ENCODE peak calls at places on chromosomes 7 and 10, in four cellular contexts. M, E, K and C are unnamed samples.

GRCh38 chr7:98165827-98166667 is 45.2 kb upstream of the BHLHA15 start:
- DNase-seq in M (peak), E (no peak), K (peak), C (peak)

GRCh38 chr10:126844406-126844805 is 60.8 kb upstream of the DOCK1 start:
- DNase-seq in M (no peak), E (no peak), K (peak), C (no peak)

GRCh38 chr7:120521761-120522737 is 249.1 kb downstream of the KCND2 start:
- DNase-seq in M (no peak), E (no peak), K (no peak), C (peak)

GRCh38 chr10:125160856-125161569 is 650 bp upstream of the CTBP2 start:
- DNase-seq in M (peak), E (peak), K (peak), C (peak)

GRCh38 chr7:102107474-102108104 is 179.1 kb upstream of the SH2B2 start:
- DNase-seq in M (no peak), E (no peak), K (no peak), C (no peak)

GRCh38 chr7:157120181-157120580 is 18.5 kb upstream of the UBE3C start:
- DNase-seq in M (no peak), E (peak), K (no peak), C (no peak)

GRCh38 chr10:93039110-93039509 is 21.5 kb upstream of the CYP26C1 start:
- DNase-seq in M (no peak), E (no peak), K (no peak), C (no peak)

GRCh38 chr10:96642973-96643372 is 56.2 kb upstream of the TM9SF3 start:
- DNase-seq in M (peak), E (peak), K (peak), C (peak)

GRCh38 chr10:99536400-99537254 is 3.9 kb downstream of the NKX2-3 start:
- DNase-seq in M (no peak), E (no peak), K (no peak), C (no peak)

GRCh38 chr10:4169448-4169847 is 384.4 kb upstream of the KLF6 start:
- DNase-seq in M (no peak), E (no peak), K (no peak), C (no peak)

GRCh38 chr7:92567460-92567859 is 22.7 kb downstream of the FAM133B start:
- DNase-seq in M (peak), E (no peak), K (no peak), C (peak)

GRCh38 chr7:29569648-29570047 is 6.0 kb downstream of the PRR15 start:
- DNase-seq in M (no peak), E (no peak), K (no peak), C (peak)

GRCh38 chr10:17607603-17608332 is 9.4 kb downstream of the HACD1 start:
- DNase-seq in M (peak), E (no peak), K (peak), C (peak)

GRCh38 chr10:122376364-122376961 is 2.0 kb downstream of the PLEKHA1 start:
- DNase-seq in M (no peak), E (no peak), K (no peak), C (peak)

GRCh38 chr10:110918269-110918632 is 729 bp downstream of the BBIP1 start:
- DNase-seq in M (peak), E (peak), K (peak), C (peak)
- H3K4me3 ChIP-seq in M (peak), E (peak), K (peak), C (peak)

GRCh38 chr7:28296571-28297483 is 115.5 kb upstream of the CREB5 start:
- DNase-seq in M (peak), E (no peak), K (peak), C (peak)
- TF ChIP-seq CTCF in M (peak), E (peak), K (peak), C (peak)

GRCh38 chr10:11824825-11825224 is 1.7 kb downstream of the PROSER2 start:
- DNase-seq in M (no peak), E (no peak), K (no peak), C (peak)
- H3K4me3 ChIP-seq in M (no peak), E (no peak), K (no peak), C (peak)

DNA sequence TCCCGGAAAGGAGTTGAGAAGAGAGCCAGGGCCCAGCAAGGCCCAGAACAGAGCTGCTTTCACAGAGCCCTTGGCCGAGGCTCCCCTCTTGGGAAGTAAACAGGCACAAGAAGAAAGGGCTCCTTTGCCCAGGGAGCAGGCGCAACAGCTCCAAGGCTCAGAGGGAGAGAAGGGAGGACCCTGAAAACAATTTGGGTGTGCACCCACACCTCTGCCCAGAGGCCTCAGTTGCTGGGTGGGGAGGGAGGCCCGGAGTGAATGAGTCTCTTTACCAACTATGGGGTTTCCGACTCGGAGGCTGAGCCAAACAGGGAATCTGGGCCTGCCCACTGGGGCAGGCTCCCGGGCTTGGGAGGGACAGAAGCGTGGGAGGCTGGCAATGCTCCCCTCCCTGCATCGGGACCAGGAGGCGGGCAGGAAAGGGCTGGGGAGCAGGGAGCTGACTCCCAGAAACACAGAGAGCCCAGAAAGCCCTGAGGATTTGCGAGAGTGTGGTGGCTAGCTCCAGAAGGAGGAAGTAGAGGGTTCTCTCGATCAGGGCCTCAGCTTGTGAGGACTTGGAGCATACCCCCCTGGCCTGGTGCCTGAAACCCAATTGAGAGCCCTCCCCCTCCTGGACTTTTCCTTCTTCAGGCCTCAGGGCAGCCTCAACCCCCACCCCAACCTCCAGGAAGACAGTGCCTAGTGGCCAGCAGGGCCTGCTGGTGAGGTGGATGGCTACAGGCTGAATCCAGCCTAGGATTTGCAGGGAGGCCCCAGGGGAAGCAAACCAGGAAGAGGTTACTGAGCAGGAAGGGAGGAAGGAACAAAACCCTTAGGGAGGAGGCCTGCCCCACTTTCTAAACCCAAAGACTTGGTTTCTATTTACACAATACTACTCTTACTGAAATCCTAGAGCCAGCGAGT is 6.2 kb downstream of the C10orf105 start:
- DNase-seq in M (peak), E (peak), K (peak), C (peak)
- TF ChIP-seq CTCF in M (peak), E (no peak), K (peak), C (no peak)

GRCh38 chr7:2796358-2797352 is 47.5 kb downstream of the GNA12 start:
- DNase-seq in M (peak), E (peak), K (peak), C (no peak)
- H3K4me3 ChIP-seq in M (no peak), E (peak), K (peak), C (no peak)

GRCh38 chr7:79308176-79308575 is 145.3 kb downstream of the MAGI2 start:
- DNase-seq in M (no peak), E (no peak), K (no peak), C (peak)
- TF ChIP-seq CTCF in M (no peak), E (no peak), K (no peak), C (peak)

DNA sequence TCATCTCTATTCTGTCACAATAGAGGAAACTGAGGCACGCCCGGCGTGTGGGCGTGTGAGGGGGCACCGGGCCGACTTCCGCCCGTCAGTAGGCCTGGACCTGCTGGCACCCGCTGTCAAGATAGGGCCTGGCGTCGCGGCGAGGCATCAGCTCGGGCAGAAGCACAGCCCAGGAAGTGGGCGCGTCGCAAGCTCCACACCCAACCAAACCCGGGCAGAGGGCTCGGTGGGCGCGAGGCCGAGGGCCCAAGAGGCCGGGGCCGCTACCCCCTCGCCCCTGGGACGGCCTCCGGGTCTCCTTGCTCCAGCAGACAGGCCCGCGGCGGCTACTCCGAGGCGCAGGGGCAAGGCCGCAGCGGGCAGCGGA is 91.2 kb downstream of the SPAG6 start:
- DNase-seq in M (no peak), E (no peak), K (no peak), C (no peak)
- H3K4me3 ChIP-seq in M (peak), E (peak), K (peak), C (peak)

GRCh38 chr7:100466830-100467605 is 3.0 kb upstream of the SPACDR start:
- DNase-seq in M (no peak), E (no peak), K (no peak), C (no peak)

GRCh38 chr7:100464210-100464660 is at the start of gene SPACDR:
- DNase-seq in M (peak), E (no peak), K (no peak), C (no peak)

GRCh38 chr7:100465299-100465698 is 1.2 kb upstream of the SPACDR start:
- DNase-seq in M (peak), E (no peak), K (peak), C (no peak)

GRCh38 chr7:100464791-100465190 is 731 bp upstream of the SPACDR start:
- DNase-seq in M (no peak), E (no peak), K (no peak), C (no peak)

GRCh38 chr7:100465702-100466311 is 1.7 kb upstream of the SPACDR start:
- DNase-seq in M (peak), E (peak), K (peak), C (peak)
- TF ChIP-seq CTCF in M (peak), E (peak), K (peak), C (peak)

GRCh38 chr10:103197177-103197576 is 4.1 kb upstream of the NT5C2 start:
- DNase-seq in M (peak), E (peak), K (peak), C (peak)
- H3K4me3 ChIP-seq in M (no peak), E (no peak), K (no peak), C (no peak)

DNA sequence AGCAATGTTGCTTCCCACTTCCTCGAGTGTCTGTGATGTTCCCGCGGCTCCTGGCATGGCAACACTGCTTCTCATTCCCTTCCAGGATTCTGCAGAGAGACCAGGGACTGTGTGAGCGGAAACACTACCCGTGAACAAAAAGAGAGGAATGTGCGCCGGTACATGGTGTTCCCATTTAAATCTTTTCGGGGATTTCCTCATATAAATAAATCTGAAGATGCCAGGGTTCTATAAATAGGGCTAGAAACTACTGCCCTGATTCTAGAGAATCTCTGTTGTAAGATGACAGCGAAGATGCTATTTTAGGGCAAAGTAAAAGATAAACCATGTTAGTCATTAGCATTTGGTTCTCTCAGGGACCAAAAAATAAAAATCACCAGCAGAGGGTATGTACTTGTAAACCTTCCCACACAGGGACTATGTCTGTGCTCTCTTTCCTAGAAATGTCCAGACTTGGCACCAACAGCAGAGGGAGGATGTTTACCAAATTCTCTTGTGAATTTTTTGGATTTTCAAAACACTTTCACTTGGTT is 92.2 kb upstream of the DDC start:
- DNase-seq in M (peak), E (peak), K (peak), C (no peak)
- TF ChIP-seq CTCF in M (no peak), E (peak), K (peak), C (no peak)